ENCODE peak calls at places on chromosomes 4 and X, in four cellular contexts. Y is neuronal stem cell, W is mesendoderm, F is H9. R is an unnamed sample.

GRCh38 chrX:39930777-39931553 is 166.8 kb downstream of the BCOR start:
- DNase-seq in Y (no peak), W (no peak), F (no peak), R (no peak)

GRCh38 chr4:26452565-26453531 is 37.4 kb downstream of the CCKAR start:
- DNase-seq in Y (no peak), W (peak; percentile 17), F (peak; percentile 61), R (peak; percentile 47)

GRCh38 chr4:77821775-77822174 is 2.6 kb upstream of the CNOT6L start:
- DNase-seq in Y (no peak), W (no peak), F (no peak), R (no peak)

GRCh38 chr4:55407764-55408163 is 12.0 kb downstream of the TMEM165 start:
- DNase-seq in Y (no peak), W (no peak), F (no peak), R (no peak)

GRCh38 chrX:10725071-10725470 is 104.7 kb upstream of the MID1 start:
- DNase-seq in Y (no peak), W (peak; percentile 28), F (no peak), R (no peak)

GRCh38 chr4:2694691-2695090 is 61.4 kb downstream of the TNIP2 start:
- DNase-seq in Y (no peak), W (no peak), F (no peak), R (no peak)

GRCh38 chrX:41180194-41180902 is 95.1 kb downstream of the USP9X start:
- DNase-seq in Y (no peak), W (peak; percentile 65), F (peak; percentile 58), R (no peak)

GRCh38 chrX:118839334-118839958 is 15.8 kb downstream of the ZCCHC12 start:
- DNase-seq in Y (peak; percentile 62), W (peak; percentile 74), F (peak; percentile 87), R (peak; percentile 46)

GRCh38 chr4:38322709-38323108 is 341.3 kb upstream of the KLF3 start:
- DNase-seq in Y (no peak), W (peak; percentile 21), F (no peak), R (no peak)

GRCh38 chr4:119039779-119040178 is 95.9 kb upstream of the MYOZ2 start:
- DNase-seq in Y (no peak), W (peak; percentile 70), F (peak; percentile 72), R (no peak)

GRCh38 chr4:119039160-119039559 is 96.5 kb upstream of the MYOZ2 start:
- DNase-seq in Y (no peak), W (no peak), F (no peak), R (no peak)

GRCh38 chr4:119037709-119038463 is 97.7 kb upstream of the MYOZ2 start:
- DNase-seq in Y (no peak), W (no peak), F (no peak), R (no peak)

GRCh38 chr4:119040261-119040660 is 95.4 kb upstream of the MYOZ2 start:
- DNase-seq in Y (no peak), W (no peak), F (no peak), R (no peak)

DNA sequence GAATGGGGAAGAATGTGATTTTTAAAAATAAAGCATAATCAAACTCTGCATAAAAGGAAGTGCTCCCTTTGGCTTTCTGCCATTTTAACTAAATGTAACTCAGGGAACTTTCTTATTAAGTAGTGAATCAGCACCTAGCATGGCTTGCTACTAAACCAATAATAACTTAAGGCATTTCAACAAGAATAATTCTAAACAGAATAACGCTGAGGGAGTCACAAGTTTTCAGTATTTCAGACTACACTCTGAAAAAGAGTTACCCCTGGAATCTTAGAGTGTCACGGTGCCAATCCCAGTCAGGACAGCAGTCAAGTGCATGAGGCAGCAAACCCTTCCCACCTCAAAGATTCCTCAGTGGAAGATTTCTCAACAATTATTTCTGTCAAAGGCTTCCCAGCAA is 97.2 kb upstream of the MYOZ2 start:
- DNase-seq in Y (no peak), W (no peak), F (no peak), R (no peak)
- H2BK15ac ChIP-seq in Y (no peak overlapping the region), W (no peak overlapping the region), F (no peak overlapping the region), R (no peak overlapping the region)

GRCh38 chr4:119728185-119728584 is 99.6 kb upstream of the PDE5A start:
- DNase-seq in Y (no peak), W (no peak), F (no peak), R (no peak)
- H2BK15ac ChIP-seq in Y (no peak overlapping the region), W (no peak overlapping the region), F (no peak overlapping the region), R (no peak overlapping the region)

GRCh38 chr4:156889616-156890594 is 81.7 kb downstream of the PDGFC start:
- DNase-seq in Y (no peak), W (no peak), F (no peak), R (no peak)
- H2BK15ac ChIP-seq in Y (no peak overlapping the region), W (no peak overlapping the region), F (no peak overlapping the region), R (no peak overlapping the region)

DNA sequence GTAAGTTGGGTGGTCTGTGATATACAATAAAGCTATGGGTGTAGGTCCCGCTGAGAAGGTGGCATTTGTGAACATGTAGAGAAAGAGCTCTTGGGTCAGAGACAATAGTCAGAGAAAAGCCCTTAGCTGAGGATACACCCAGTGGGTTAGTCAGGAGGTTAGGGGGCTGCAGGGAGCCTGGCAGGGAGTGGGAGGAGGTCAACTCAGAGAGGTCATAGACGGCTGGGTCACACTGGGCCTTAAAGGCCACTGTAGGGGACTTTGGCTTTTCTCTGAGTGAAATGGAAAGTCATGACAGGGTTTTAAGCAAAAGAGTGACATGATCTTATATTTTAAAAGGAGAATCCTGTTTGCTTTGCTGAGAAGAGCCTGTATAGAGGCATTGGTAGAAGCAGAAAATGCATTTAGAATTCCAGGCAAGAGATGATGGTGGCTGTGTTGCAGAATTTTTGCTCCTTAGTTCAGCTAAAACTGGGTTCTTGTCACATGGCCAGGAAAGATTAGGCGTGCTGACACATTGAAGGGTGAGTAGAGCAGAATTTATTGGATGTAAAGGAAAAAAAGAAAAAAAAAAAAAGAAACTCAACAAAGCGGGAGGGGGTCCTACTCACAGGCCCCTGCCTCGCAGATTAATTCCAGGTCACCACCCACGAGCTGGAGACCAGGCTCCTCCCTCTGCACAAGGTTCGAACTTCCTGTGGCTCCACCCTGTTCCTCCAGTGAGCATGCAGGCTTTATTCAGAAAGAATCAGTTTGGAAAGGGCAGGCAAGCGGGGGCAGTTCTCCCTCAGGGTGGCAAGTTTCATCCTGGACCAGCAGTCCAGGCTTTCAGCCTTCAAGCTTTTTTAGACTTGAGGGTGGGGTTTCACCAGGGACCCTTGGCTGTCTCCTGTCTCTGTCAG is 16.9 kb downstream of the MGST2 start:
- DNase-seq in Y (no peak), W (no peak), F (no peak), R (no peak)
- H2BK15ac ChIP-seq in Y (no peak overlapping the region), W (no peak overlapping the region), F (no peak overlapping the region), R (no peak overlapping the region)

DNA sequence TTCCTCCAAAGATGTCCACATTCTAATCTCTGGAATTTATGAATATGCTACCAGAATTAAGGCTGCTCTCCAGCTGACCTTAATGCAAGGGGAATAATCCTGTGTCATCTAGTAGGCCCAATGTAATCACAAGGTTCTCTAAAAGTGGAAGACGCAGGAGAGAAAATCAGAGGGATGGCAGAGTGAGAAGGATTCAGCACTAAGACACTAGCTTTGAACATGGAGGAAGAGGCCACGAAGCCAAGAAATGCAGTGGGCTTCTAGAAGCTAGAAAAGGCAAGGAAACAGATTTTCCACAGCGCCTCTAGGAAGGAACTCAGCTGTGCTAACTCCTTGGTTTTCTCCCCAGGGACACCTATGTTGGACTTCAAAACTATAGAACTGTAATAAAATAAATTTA is 240.7 kb upstream of the TRAM1L1 start:
- DNase-seq in Y (no peak), W (no peak), F (no peak), R (no peak)
- H2BK15ac ChIP-seq in Y (no peak overlapping the region), W (no peak overlapping the region), F (no peak overlapping the region), R (no peak overlapping the region)